ENCODE peak calls at places on chromosomes 1 and 21, in seven cellular contexts. C is OCI-LY7, S is fibroblast of lung, Y is kidney epithelial cell, D is uterus, W is PC-9, Z is endothelial cell of umbilical vein. Q is an unnamed sample.

GRCh38 chr1:55065649-55066048 is 26.3 kb downstream of the PCSK9 start:
- DNase-seq in C (no peak), S (no peak), Y (no peak), D (no peak), W (no peak), Z (no peak), Q (no peak)

GRCh38 chr1:7648761-7649384 is 122.2 kb upstream of the VAMP3 start:
- DNase-seq in C (no peak), S (no peak), Y (no peak), D (peak; percentile 78), W (no peak), Z (peak; percentile 85), Q (no peak)

GRCh38 chr1:203167026-203167912 is 8.4 kb downstream of the MYBPH start:
- DNase-seq in C (no peak), S (no peak), Y (no peak), D (no peak), W (no peak), Z (no peak), Q (no peak)

GRCh38 chr1:100445565-100445964 is 92.4 kb upstream of the GPR88 start:
- DNase-seq in C (no peak), S (no peak), Y (no peak), D (no peak), W (no peak), Z (peak; percentile 11), Q (peak; percentile 23)

GRCh38 chr1:203185585-203185984 is 919 bp downstream of the CHI3L1 start:
- DNase-seq in C (no peak), S (no peak), Y (no peak), D (no peak), W (no peak), Z (no peak), Q (no peak)

GRCh38 chr21:37916795-37917142 is 512 bp upstream of the KCNJ6 start:
- DNase-seq in C (no peak), S (no peak), Y (no peak), D (no peak), W (no peak), Z (no peak), Q (no peak)

GRCh38 chr1:44792736-44793502 is 4.9 kb upstream of the BEST4 start:
- DNase-seq in C (no peak), S (no peak), Y (no peak), D (peak; percentile 52), W (no peak), Z (no peak), Q (no peak)

GRCh38 chr1:23422313-23422877 is 2.2 kb downstream of the TCEA3 start:
- DNase-seq in C (no peak), S (peak; percentile 81), Y (no peak), D (peak; percentile 74), W (no peak), Z (peak; percentile 50), Q (peak; percentile 68)

GRCh38 chr1:200250469-200250868 is 159.4 kb downstream of the ZNF281 start:
- DNase-seq in C (no peak), S (no peak), Y (no peak), D (no peak), W (no peak), Z (no peak), Q (no peak)

GRCh38 chr1:170765712-170766330 is 101.9 kb downstream of the PRRX1 start:
- DNase-seq in C (no peak), S (peak; percentile 38), Y (no peak), D (no peak), W (no peak), Z (peak; percentile 32), Q (peak; percentile 46)

GRCh38 chr1:184494929-184495328 is 108.1 kb downstream of the C1orf21 start:
- DNase-seq in C (no peak), S (no peak), Y (no peak), D (no peak), W (no peak), Z (no peak), Q (no peak)

GRCh38 chr1:205267306-205267902 is 39.7 kb downstream of the TMCC2 start:
- DNase-seq in C (no peak), S (no peak), Y (no peak), D (no peak), W (no peak), Z (no peak), Q (no peak)

GRCh38 chr1:228109962-228110488 is 926 bp upstream of the MRPL55 start:
- DNase-seq in C (no peak), S (peak; percentile 37), Y (no peak), D (no peak), W (no peak), Z (peak; percentile 48), Q (peak; percentile 30)

GRCh38 chr21:29641635-29642550 is 297.9 kb downstream of the GRIK1 start:
- DNase-seq in C (no peak), S (no peak), Y (no peak), D (no peak), W (no peak), Z (no peak), Q (no peak)

GRCh38 chr1:160954158-160955104 is at the start of gene ITLN2:
- DNase-seq in C (peak; percentile 77), S (peak; percentile 14), Y (no peak), D (no peak), W (peak; percentile 17), Z (no peak), Q (peak; percentile 68)

GRCh38 chr1:10539411-10540043 is 64.8 kb downstream of the PEX14 start:
- DNase-seq in C (no peak), S (peak; percentile 82), Y (no peak), D (no peak), W (no peak), Z (no peak), Q (no peak)

GRCh38 chr1:38102576-38102975 is 56.0 kb upstream of the POU3F1 start:
- DNase-seq in C (no peak), S (no peak), Y (no peak), D (no peak), W (no peak), Z (no peak), Q (no peak)

DNA sequence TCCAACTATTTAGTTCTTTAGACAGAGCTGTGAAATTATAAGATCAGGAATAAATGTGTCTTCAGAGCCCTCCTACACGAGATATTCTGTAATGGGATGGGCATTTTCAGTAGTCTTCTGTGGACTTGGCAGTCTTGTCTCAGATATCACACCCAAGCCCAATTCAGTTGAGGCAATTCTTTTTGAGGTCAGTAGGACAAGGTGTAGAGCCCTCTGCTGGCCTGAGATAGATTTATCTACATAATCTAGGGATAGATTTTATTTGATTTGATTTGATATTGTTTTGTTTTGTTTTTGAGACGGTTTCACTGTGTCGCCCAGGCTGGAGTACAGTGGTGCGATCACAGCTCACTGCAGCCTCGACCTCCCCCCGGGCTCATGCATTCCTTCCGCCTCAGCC is 77.5 kb downstream of the FMN2 start:
- DNase-seq in C (peak; percentile 8), S (peak; percentile 31), Y (no peak), D (no peak), W (no peak), Z (no peak), Q (peak; percentile 69)
- TF ChIP-seq CTCF in C (peak; percentile 67), S (peak; percentile 47), Y (peak; percentile 34), D (no peak), W (peak; percentile 50), Z (no peak), Q (peak; percentile 73)

GRCh38 chr21:45264146-45264918 is 23.4 kb downstream of the POFUT2 start:
- DNase-seq in C (no peak), S (no peak), Y (no peak), D (no peak), W (no peak), Z (no peak), Q (no peak)

GRCh38 chr21:45267390-45267760 is 20.3 kb downstream of the POFUT2 start:
- DNase-seq in C (no peak), S (no peak), Y (no peak), D (peak; percentile 3), W (no peak), Z (no peak), Q (no peak)

GRCh38 chr21:45266518-45267389 is 20.9 kb downstream of the POFUT2 start:
- DNase-seq in C (no peak), S (peak; percentile 34), Y (no peak), D (no peak), W (no peak), Z (no peak), Q (no peak)

GRCh38 chr21:45264919-45265515 is 22.7 kb downstream of the POFUT2 start:
- DNase-seq in C (no peak), S (no peak), Y (no peak), D (no peak), W (no peak), Z (no peak), Q (no peak)

DNA sequence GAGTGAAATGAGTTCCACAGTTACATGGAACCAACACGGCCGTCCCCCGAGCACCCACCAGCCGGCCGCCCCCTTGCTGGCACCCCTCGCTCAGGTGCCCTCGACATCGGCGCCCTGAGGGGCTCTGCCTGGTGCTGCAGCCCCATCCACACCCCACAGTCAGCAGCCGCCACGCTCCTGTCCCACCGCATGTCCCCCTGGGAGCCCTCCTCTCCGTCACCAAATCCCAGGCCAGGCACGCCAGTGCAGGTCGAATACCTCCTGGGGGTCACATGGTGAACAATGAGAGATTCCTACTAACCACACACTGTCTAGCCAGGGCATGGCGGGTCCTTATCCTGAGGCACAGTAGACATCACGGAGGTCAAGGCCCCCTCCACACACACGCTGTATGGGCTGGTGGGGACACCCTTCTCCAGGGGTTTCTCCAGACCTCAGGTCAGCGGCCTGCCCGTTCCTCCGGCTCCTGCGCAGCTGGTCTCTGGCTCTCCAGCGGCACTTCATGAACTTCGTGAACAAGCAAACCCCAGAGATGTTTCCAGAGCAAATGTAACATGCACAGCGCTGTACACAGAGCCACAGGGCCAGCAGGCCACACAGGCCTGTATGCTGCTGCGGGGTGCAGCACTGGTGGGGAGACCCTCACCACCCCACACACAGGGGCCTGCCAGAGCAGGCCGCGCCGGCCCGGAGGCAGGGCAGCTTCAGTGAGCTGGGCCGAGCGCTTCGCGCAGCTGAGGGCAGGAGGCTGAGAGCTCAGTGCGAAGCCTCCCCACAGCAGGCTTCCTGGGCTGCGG is 21.8 kb downstream of the POFUT2 start:
- DNase-seq in C (no peak), S (no peak), Y (no peak), D (no peak), W (no peak), Z (no peak), Q (no peak)
- H3K36me3 ChIP-seq in C (peaks cover 24% of the 10 kb centered on the region), S (peaks cover 29% of the 10 kb centered on the region), Y (no peaks in the 10 kb centered on the region), D (no peaks in the 10 kb centered on the region), W (no peaks in the 10 kb centered on the region), Z (peaks cover 5% of the 10 kb centered on the region), Q (peaks cover 12% of the 10 kb centered on the region)

GRCh38 chr1:235639586-235640205 is 9.9 kb downstream of the GNG4 start:
- DNase-seq in C (no peak), S (no peak), Y (no peak), D (no peak), W (no peak), Z (no peak), Q (no peak)

GRCh38 chr1:235632538-235633219 is 16.9 kb downstream of the GNG4 start:
- DNase-seq in C (no peak), S (peak; percentile 80), Y (no peak), D (no peak), W (no peak), Z (peak; percentile 80), Q (peak; percentile 24)

GRCh38 chr1:235637756-235638155 is 11.8 kb downstream of the GNG4 start:
- DNase-seq in C (no peak), S (no peak), Y (no peak), D (no peak), W (no peak), Z (no peak), Q (no peak)

GRCh38 chr1:235633220-235633540 is 16.4 kb downstream of the GNG4 start:
- DNase-seq in C (no peak), S (no peak), Y (no peak), D (no peak), W (no peak), Z (no peak), Q (no peak)

GRCh38 chr1:235635938-235636663 is 13.5 kb downstream of the GNG4 start:
- DNase-seq in C (no peak), S (no peak), Y (no peak), D (no peak), W (peak; percentile 81), Z (no peak), Q (no peak)
- TF ChIP-seq CTCF in C (no peak), S (no peak), Y (no peak), D (no peak), W (peak; percentile 40), Z (peak; percentile 7), Q (no peak)

GRCh38 chr1:201498621-201499020 is 8.3 kb downstream of the CSRP1 start:
- DNase-seq in C (no peak), S (no peak), Y (no peak), D (no peak), W (no peak), Z (no peak), Q (no peak)
- H3K36me3 ChIP-seq in C (peaks cover 24% of the 10 kb centered on the region), S (peaks cover 19% of the 10 kb centered on the region), Y (peaks cover 4% of the 10 kb centered on the region), D (no peaks in the 10 kb centered on the region), W (no peaks in the 10 kb centered on the region), Z (peaks cover 9% of the 10 kb centered on the region), Q (peaks cover 22% of the 10 kb centered on the region)